ENCODE peak calls at places on chromosomes 12 and 14, in nine cellular contexts. F, M, X, W, B, A, P, J and Y are unnamed samples.

GRCh38 chr12:6828671-6829531 is 694 bp downstream of the P3H3 start:
- DNase-seq in M (peak), P (peak), B (no peak), W (no peak), A (peak), J (no peak), X (peak), F (no peak), Y (peak)

GRCh38 chr12:93205361-93205760 is 172.4 kb upstream of the NUDT4 start:
- DNase-seq in P (no peak), F (no peak), W (no peak), A (no peak), X (no peak), J (no peak), M (no peak), B (no peak), Y (no peak)

GRCh38 chr12:125137776-125138344 is 72.6 kb downstream of the AACS start:
- DNase-seq in P (no peak), J (no peak), F (no peak), X (peak), B (no peak), W (no peak), A (no peak), M (no peak), Y (no peak)

GRCh38 chr12:93319523-93320045 is 58.1 kb upstream of the NUDT4 start:
- DNase-seq in P (no peak), A (no peak), X (no peak), J (no peak), W (no peak), B (peak), F (no peak), M (no peak), Y (no peak)

GRCh38 chr12:74408601-74409166 is 129.0 kb upstream of the ATXN7L3B start:
- DNase-seq in P (no peak), X (no peak), W (no peak), B (no peak), J (no peak), F (no peak), A (no peak), M (no peak), Y (no peak)

GRCh38 chr12:42130670-42131402 is 13.8 kb downstream of the GXYLT1 start:
- DNase-seq in X (peak), P (peak), F (no peak), J (peak), W (no peak), A (peak), M (no peak), B (no peak), Y (no peak)

GRCh38 chr12:113589437-113589836 is 117.8 kb upstream of the LHX5 start:
- DNase-seq in M (no peak), J (no peak), A (no peak), F (no peak), X (no peak), B (no peak), W (no peak), P (no peak), Y (no peak)

GRCh38 chr12:102343361-102344121 is 136.8 kb downstream of the IGF1 start:
- DNase-seq in J (no peak), W (peak), A (no peak), P (peak), M (no peak), X (peak), F (no peak), B (no peak), Y (no peak)

GRCh38 chr14:66495214-66496098 is 9.3 kb downstream of the CCDC196 start:
- DNase-seq in A (peak), F (peak), J (no peak), X (peak), M (no peak), P (peak), W (peak), B (peak), Y (no peak)

GRCh38 chr12:6538420-6539275 is 4.3 kb downstream of the GAPDH start:
- DNase-seq in M (no peak), B (no peak), P (no peak), A (peak), W (no peak), J (no peak), F (no peak), X (peak), Y (no peak)

GRCh38 chr14:66746316-66747006 is 238.5 kb downstream of the GPHN start:
- DNase-seq in P (peak), J (no peak), W (peak), X (peak), F (peak), A (peak), B (peak), M (no peak), Y (no peak)

GRCh38 chr14:65377576-65377975 is 35.0 kb upstream of the FUT8 start:
- DNase-seq in M (no peak), W (no peak), F (no peak), X (peak), P (no peak), B (peak), A (peak), J (no peak), Y (no peak)

GRCh38 chr14:81737938-81738337 is 204.3 kb upstream of the SEL1L start:
- DNase-seq in X (no peak), B (no peak), J (no peak), F (no peak), W (no peak), M (no peak), P (no peak), A (no peak), Y (no peak)

GRCh38 chr14:79852975-79853374 is 358.3 kb downstream of the DIO2 start:
- DNase-seq in F (no peak), J (no peak), X (no peak), M (no peak), B (no peak), A (no peak), P (no peak), W (no peak), Y (no peak)

GRCh38 chr12:58176296-58176869 is 235.0 kb downstream of the ATP23 start:
- DNase-seq in W (no peak), P (peak), J (no peak), A (peak), X (peak), M (no peak), F (no peak), B (no peak), Y (no peak)

GRCh38 chr14:105605501-105606304 is 79.3 kb downstream of the TMEM121 start:
- DNase-seq in W (no peak), J (peak), P (no peak), B (no peak), X (no peak), M (no peak), F (no peak), A (no peak), Y (peak)

GRCh38 chr12:54983536-54984102 is 943 bp downstream of the TESPA1 start:
- DNase-seq in P (no peak), M (peak), A (no peak), W (no peak), B (no peak), F (no peak), J (no peak), X (no peak), Y (no peak)

GRCh38 chr14:100679707-100680438 is 46.8 kb upstream of the DLK1 start:
- DNase-seq in P (peak), F (peak), J (peak), B (peak), A (peak), X (no peak), M (no peak), W (no peak), Y (peak)

GRCh38 chr12:104423273-104423672 is 33.5 kb upstream of the CHST11 start:
- DNase-seq in M (no peak), W (no peak), F (no peak), X (peak), B (no peak), J (no peak), A (no peak), P (no peak), Y (no peak)

GRCh38 chr12:93707836-93708235 is 30.7 kb downstream of the CRADD start:
- DNase-seq in P (no peak), J (no peak), A (no peak), W (peak), X (peak), B (no peak), M (no peak), F (no peak), Y (no peak)

GRCh38 chr12:9349888-9350885 is 142.0 kb upstream of the PZP start:
- DNase-seq in P (no peak), A (no peak), X (peak), M (no peak), F (no peak), B (no peak), J (no peak), W (no peak), Y (no peak)

GRCh38 chr12:90323217-90323616 is 614.6 kb upstream of the ATP2B1 start:
- DNase-seq in W (no peak), B (no peak), J (no peak), M (no peak), A (no peak), F (no peak), P (no peak), X (no peak), Y (no peak)

GRCh38 chr12:12736759-12737676 is 19.9 kb downstream of the CDKN1B start:
- DNase-seq in W (no peak), B (no peak), M (peak), P (peak), F (no peak), J (no peak), A (peak), X (peak), Y (no peak)

GRCh38 chr14:99123208-99123870 is 148.7 kb downstream of the BCL11B start:
- DNase-seq in X (no peak), F (no peak), P (no peak), M (no peak), A (no peak), B (no peak), W (no peak), J (no peak), Y (peak)

GRCh38 chr14:34693228-34693939 is 21.0 kb downstream of the CFL2 start:
- DNase-seq in B (no peak), J (peak), P (peak), M (peak), F (no peak), A (peak), W (no peak), X (peak), Y (peak)

GRCh38 chr14:73988065-73988464 is 31.0 kb downstream of the ENTPD5 start:
- DNase-seq in A (no peak), B (no peak), P (no peak), M (no peak), F (no peak), J (no peak), W (no peak), X (no peak), Y (no peak)

GRCh38 chr12:91978143-91978542 is 167.5 kb downstream of the BTG1 start:
- DNase-seq in X (no peak), M (peak), J (no peak), A (no peak), B (no peak), W (no peak), F (no peak), P (no peak), Y (no peak)

GRCh38 chr12:65605019-65605418 is 219.3 kb upstream of the HMGA2 start:
- DNase-seq in B (no peak), X (no peak), J (no peak), M (no peak), P (no peak), A (peak), F (no peak), W (no peak), Y (no peak)

GRCh38 chr12:75658826-75659823 is 147.7 kb upstream of the KRR1 start:
- DNase-seq in F (no peak), P (no peak), A (peak), M (no peak), B (peak), J (no peak), W (peak), X (peak), Y (no peak)

GRCh38 chr12:99983721-99984258 is 946 bp downstream of the ANKS1B start:
- DNase-seq in F (no peak), X (peak), J (no peak), B (no peak), W (no peak), M (no peak), P (no peak), A (peak), Y (no peak)

GRCh38 chr14:85250369-85250768 is 279.6 kb upstream of the FLRT2 start:
- DNase-seq in W (no peak), P (no peak), J (no peak), M (no peak), X (no peak), A (no peak), B (no peak), F (no peak), Y (no peak)

GRCh38 chr14:78987006-78987405 is 816.8 kb downstream of the NRXN3 start:
- DNase-seq in F (no peak), J (no peak), W (no peak), P (no peak), A (no peak), X (no peak), B (no peak), M (no peak), Y (no peak)

GRCh38 chr14:92945959-92946846 is 23.3 kb downstream of the CHGA start:
- DNase-seq in W (no peak), A (peak), J (peak), B (no peak), P (peak), M (no peak), F (peak), X (peak), Y (peak)

GRCh38 chr14:75182820-75183219 is 6.4 kb upstream of the TMED10 start:
- DNase-seq in B (peak), P (peak), J (no peak), W (no peak), M (no peak), F (peak), A (peak), X (peak), Y (no peak)

GRCh38 chr12:81692008-81692407 is 67.1 kb downstream of the PPFIA2 start:
- DNase-seq in P (peak), B (no peak), W (peak), F (no peak), A (no peak), M (no peak), X (peak), J (no peak), Y (no peak)

GRCh38 chr14:93716002-93716401 is 72.3 kb downstream of the PRIMA1 start:
- DNase-seq in X (no peak), M (no peak), F (no peak), B (no peak), A (no peak), W (no peak), J (no peak), P (no peak), Y (peak)

GRCh38 chr12:89951050-89951693 is 242.5 kb upstream of the ATP2B1 start:
- DNase-seq in B (no peak), A (peak), F (no peak), W (peak), M (peak), J (no peak), P (no peak), X (peak), Y (no peak)

GRCh38 chr12:29497588-29497987 is at the start of gene OVCH1:
- DNase-seq in J (no peak), M (peak), P (no peak), A (no peak), F (no peak), W (no peak), B (no peak), X (no peak), Y (no peak)

GRCh38 chr14:38042356-38042755 is 165.3 kb upstream of the SSTR1 start:
- DNase-seq in P (no peak), J (no peak), F (no peak), A (peak), B (peak), X (peak), W (no peak), M (no peak), Y (no peak)

GRCh38 chr14:52279405-52279804 is 11.9 kb downstream of the PTGDR start:
- DNase-seq in W (peak), J (no peak), M (no peak), P (no peak), B (no peak), F (no peak), X (peak), A (peak), Y (no peak)

DNA sequence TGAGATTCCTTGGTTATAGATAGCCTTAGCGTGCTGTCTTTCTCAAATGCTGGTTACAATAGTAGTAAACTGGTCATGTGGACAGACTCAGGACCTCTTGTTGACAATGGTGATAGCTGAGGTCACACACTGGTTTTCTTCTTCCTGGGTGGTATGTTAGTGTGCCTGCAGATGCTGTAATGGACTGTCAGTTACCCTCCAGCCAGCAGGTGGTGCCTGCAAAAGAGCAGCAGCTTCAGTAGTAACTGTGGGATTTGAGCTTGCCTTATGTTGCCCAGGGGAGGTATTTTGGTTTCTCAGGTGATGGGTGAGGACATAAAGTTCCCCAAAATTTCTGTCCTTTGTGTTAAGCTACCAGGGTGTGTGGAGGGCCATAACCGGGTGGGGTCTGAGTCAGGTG is 33.7 kb upstream of the SCAF11 start:
- DNase-seq in A (no peak), B (no peak), F (no peak), P (no peak), M (no peak), J (no peak), X (no peak), W (no peak), Y (no peak)
- TF ChIP-seq CTCF in A (no peak), B (no peak), F (no peak), P (no peak), M (no peak), J (no peak), X (no peak), W (no peak), Y (no peak)

DNA sequence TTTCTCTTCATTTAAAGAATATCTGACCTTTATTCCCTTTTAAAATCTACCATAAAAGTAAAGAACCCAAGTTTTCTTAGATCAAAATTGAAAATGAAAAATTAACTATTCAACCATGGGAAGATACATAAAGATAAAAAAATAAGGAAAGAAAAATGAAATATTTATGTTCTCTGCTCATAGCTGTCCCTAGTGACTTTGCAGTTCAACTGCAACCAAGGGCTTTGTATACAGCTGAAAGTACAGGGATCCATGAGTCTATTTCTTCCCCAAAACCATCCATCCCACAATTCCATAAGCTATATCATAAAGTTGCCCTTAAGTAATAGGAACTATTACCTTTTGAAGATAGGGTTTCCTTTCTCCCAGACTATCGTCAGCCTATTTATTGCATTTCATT is 113.1 kb downstream of the ITPR2 start:
- DNase-seq in X (no peak), B (no peak), M (no peak), F (no peak), J (no peak), P (no peak), A (no peak), W (no peak), Y (no peak)
- TF ChIP-seq CTCF in X (peak), B (peak), M (no peak), F (no peak), J (peak), P (no peak), A (peak), W (peak), Y (peak)

DNA sequence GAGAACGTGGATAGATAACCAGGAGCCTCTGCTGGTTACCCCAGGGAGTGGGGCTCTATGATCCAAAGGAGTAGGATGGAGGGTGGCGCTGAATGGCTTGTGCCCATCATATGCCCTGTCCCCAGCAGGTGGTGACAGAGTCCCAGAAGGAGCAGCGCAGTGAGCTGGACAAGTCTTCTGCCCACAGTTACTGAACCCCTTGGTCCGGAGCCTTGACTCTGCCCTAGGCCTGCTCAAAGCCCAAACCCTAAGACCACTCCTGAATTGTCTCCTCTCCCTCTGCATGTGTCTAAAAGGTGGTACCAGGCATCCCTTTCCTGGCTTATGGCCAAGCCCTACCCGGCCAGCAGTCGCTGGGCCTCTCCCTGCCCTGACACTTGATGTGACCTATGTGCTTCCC is 3.2 kb downstream of the PRPH start:
- DNase-seq in B (no peak), W (no peak), J (no peak), P (no peak), F (no peak), X (no peak), M (no peak), A (no peak), Y (no peak)
- TF ChIP-seq CTCF in B (no peak), W (peak), J (no peak), P (no peak), F (no peak), X (no peak), M (no peak), A (no peak), Y (peak)

GRCh38 chr12:120234643-120235368 is 30.7 kb downstream of the PXN start:
- DNase-seq in W (no peak), M (no peak), F (peak), B (peak), X (peak), J (peak), P (peak), A (peak), Y (no peak)

GRCh38 chr12:120238224-120238616 is 27.3 kb downstream of the PXN start:
- DNase-seq in B (no peak), M (no peak), F (no peak), X (no peak), J (no peak), W (no peak), P (no peak), A (no peak), Y (no peak)

GRCh38 chr12:120236124-120236398 is 29.5 kb downstream of the PXN start:
- DNase-seq in F (no peak), J (peak), B (no peak), X (no peak), M (no peak), A (no peak), W (no peak), P (no peak), Y (no peak)

GRCh38 chr12:120238839-120239445 is 26.6 kb downstream of the PXN start:
- DNase-seq in X (no peak), J (no peak), W (no peak), M (no peak), B (no peak), F (no peak), A (no peak), P (no peak), Y (no peak)

GRCh38 chr12:120235369-120236123 is 30.0 kb downstream of the PXN start:
- DNase-seq in J (no peak), B (no peak), P (no peak), W (no peak), X (no peak), M (no peak), F (no peak), A (no peak), Y (no peak)
- TF ChIP-seq CTCF in J (no peak), B (peak), P (no peak), W (no peak), X (no peak), M (no peak), F (peak), A (peak), Y (peak)

DNA sequence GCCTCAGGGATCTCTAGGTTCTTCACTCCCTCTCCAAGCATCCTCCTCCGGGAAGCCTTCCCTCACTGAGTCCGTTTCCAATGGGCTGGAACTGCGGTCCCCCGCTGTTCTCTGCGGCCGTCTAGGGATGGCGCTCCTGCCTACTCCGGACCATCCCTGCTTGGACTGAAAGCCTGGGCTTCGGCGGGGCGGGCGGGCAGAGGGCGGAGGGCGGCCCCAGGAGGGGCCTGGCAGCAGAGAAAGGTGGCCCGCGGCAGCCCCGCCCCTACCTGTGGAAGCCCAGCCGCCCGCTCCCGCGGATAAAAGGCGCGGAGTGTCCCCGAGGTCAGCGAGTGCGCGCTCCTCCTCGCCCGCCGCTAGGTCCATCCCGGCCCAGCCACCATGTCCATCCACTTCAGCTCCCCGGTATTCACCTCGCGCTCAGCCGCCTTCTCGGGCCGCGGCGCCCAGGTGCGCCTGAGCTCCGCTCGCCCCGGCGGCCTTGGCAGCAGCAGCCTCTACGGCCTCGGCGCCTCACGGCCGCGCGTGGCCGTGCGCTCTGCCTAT is at the start of gene KRT7:
- DNase-seq in M (no peak), F (no peak), B (no peak), A (no peak), J (no peak), P (peak), W (no peak), X (peak), Y (no peak)
- TF ChIP-seq CTCF in M (no peak), F (no peak), B (no peak), A (no peak), J (no peak), P (peak), W (peak), X (no peak), Y (peak)